ENCODE peak calls at places on chromosomes 1 and 21, in six cellular contexts. X is mammary epithelial cell, R is suprapubic skin, E is AG09309, S is left ventricle myocardium inferior, F is cardiac muscle cell. N is an unnamed sample.

GRCh38 chr1:100606438-100606837 is 68.5 kb downstream of the GPR88 start:
- DNase-seq in X (peak; percentile 51), R (no peak), E (peak; percentile 57), S (peak; percentile 24), F (peak; percentile 69), N (no peak)

GRCh38 chr1:197481101-197481500 is 213.0 kb downstream of the CRB1 start:
- DNase-seq in X (no peak), R (no peak), E (no peak), S (no peak), F (no peak), N (no peak)

GRCh38 chr1:196497824-196498223 is 110.4 kb downstream of the KCNT2 start:
- DNase-seq in X (no peak), R (no peak), E (no peak), S (no peak), F (no peak), N (no peak)

GRCh38 chr21:30340714-30341573 is 3.5 kb upstream of the KRTAP27-1 start:
- DNase-seq in X (peak; percentile 45), R (no peak), E (no peak), S (no peak), F (peak; percentile 65), N (no peak)

GRCh38 chr1:204583909-204584632 is 67.9 kb downstream of the MDM4 start:
- DNase-seq in X (no peak), R (no peak), E (no peak), S (peak; percentile 77), F (no peak), N (no peak)

GRCh38 chr1:240613353-240614142 is 1.6 kb upstream of the GREM2 start:
- DNase-seq in X (no peak), R (no peak), E (no peak), S (no peak), F (no peak), N (no peak)

GRCh38 chr1:84698718-84699117 is 8.5 kb upstream of the SSX2IP start:
- DNase-seq in X (peak; percentile 77), R (no peak), E (peak; percentile 75), S (no peak), F (no peak), N (no peak)

GRCh38 chr1:185670187-185670627 is 64.0 kb upstream of the HMCN1 start:
- DNase-seq in X (peak; percentile 35), R (no peak), E (no peak), S (no peak), F (peak; percentile 65), N (no peak)

GRCh38 chr1:205312866-205313680 is 8.5 kb downstream of the NUAK2 start:
- DNase-seq in X (no peak), R (no peak), E (no peak), S (no peak), F (no peak), N (no peak)

GRCh38 chr1:59502009-59502691 is 205.3 kb downstream of the FGGY start:
- DNase-seq in X (peak; percentile 66), R (no peak), E (no peak), S (no peak), F (no peak), N (no peak)

GRCh38 chr1:59498640-59499039 is 201.7 kb downstream of the FGGY start:
- DNase-seq in X (peak; percentile 33), R (no peak), E (no peak), S (no peak), F (no peak), N (no peak)

GRCh38 chr1:59500970-59501742 is 204.3 kb downstream of the FGGY start:
- DNase-seq in X (no peak), R (no peak), E (no peak), S (no peak), F (no peak), N (no peak)

GRCh38 chr1:59499273-59499955 is 202.5 kb downstream of the FGGY start:
- DNase-seq in X (peak; percentile 79), R (no peak), E (no peak), S (no peak), F (no peak), N (no peak)

DNA sequence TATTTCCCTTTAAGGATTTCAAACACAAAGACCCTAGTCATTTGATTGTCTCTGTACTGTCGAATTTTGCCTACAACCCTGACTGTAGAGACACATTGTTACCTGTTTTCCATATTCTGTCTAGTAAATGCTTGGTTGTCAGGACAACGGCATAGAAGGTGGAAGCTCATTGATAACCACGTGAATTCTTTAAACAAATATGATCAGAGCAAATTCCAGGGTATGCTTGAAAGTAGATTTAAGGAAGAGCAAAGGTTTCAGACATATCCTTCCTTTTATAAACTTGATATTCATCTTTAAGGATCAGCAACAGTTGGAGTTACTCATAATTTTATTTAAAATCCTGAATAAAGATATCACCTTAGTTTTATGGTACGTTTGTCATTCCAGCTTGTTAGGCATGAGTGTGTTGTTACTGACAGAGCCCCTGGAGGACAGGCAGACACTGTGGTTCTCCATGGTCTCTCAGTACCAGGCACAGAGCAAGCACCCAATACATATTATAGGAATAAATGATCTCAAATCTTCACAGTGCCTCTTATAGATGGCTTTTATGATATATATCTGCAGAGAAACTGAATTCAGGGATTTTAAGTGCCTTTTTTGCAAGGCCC is 203.2 kb downstream of the FGGY start:
- DNase-seq in X (no peak), R (no peak), E (no peak), S (no peak), F (no peak), N (no peak)
- TF ChIP-seq CTCF in X (no peak), R (no peak), E (no peak), S (no peak), F (no peak), N (no peak)

GRCh38 chr1:40450491-40451237 is 388 bp downstream of the ZFP69B start:
- DNase-seq in X (peak; percentile 68), R (no peak), E (no peak), S (no peak), F (no peak), N (no peak)

GRCh38 chr1:40451238-40451585 is 936 bp downstream of the ZFP69B start:
- DNase-seq in X (no peak), R (no peak), E (no peak), S (no peak), F (no peak), N (no peak)

GRCh38 chr1:40454873-40455272 is 4.6 kb downstream of the ZFP69B start:
- DNase-seq in X (no peak), R (no peak), E (no peak), S (no peak), F (no peak), N (no peak)

DNA sequence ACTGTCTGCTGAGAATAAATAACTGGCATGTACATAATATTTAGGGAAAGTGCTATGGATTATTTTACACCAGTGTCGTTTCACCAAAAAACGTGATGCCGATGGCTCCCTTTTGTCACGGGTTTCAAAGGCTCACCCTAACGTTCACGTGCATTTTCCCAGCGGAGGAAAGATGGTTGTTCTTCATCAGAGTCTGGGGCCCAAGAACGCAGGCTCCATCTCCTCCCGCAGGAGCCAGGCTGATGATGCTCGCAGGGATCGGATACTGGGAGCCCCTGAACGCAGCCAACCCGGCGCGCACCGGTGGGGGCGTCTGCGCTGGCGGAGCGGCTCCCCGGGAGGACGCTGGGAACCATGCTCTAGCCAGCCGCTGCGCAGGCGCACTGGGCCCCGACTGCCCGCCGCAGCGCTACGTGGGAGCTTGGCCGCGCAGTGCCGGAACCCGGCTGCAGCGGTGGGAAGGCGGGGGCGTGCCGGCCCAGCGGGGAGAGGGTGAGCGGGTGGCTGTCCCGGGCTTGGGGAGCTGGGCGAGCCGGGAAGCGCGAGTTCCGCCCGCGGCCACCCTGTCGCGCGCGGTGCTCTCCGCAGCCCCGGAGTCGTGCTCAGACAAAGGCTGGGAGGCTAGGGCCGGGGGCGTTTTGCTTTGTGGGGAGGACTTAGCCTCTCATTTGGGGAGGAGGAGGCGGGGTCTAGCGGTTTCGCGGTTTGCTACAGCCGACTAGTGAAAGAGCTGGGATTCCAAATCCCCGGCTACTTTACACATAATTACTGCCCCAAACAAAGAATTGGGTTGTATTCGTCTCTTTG is at the start of gene ZFP69B:
- DNase-seq in X (peak; percentile 89), R (peak; percentile 91), E (peak; percentile 54), S (peak; percentile 93), F (peak; percentile 97), N (peak; percentile 95)
- TF ChIP-seq CTCF in X (no peak), R (no peak), E (no peak), S (no peak), F (peak; percentile 5), N (no peak)

GRCh38 chr21:39348040-39348354 is 891 bp downstream of the HMGN1 start:
- DNase-seq in X (no peak), R (no peak), E (no peak), S (no peak), F (no peak), N (no peak)

GRCh38 chr21:39348355-39349210 is at the start of gene HMGN1:
- DNase-seq in X (peak; percentile 88), R (peak; percentile 87), E (no peak), S (peak; percentile 81), F (peak; percentile 93), N (peak; percentile 91)

GRCh38 chr21:39349211-39350093 is 564 bp upstream of the HMGN1 start:
- DNase-seq in X (peak; percentile 97), R (peak; percentile 96), E (peak; percentile 50), S (peak; percentile 96), F (peak; percentile 99), N (peak; percentile 98)

GRCh38 chr21:39350094-39351006 is 1.5 kb upstream of the HMGN1 start:
- DNase-seq in X (no peak), R (no peak), E (no peak), S (no peak), F (no peak), N (no peak)

GRCh38 chr21:39353295-39353694 is 4.4 kb upstream of the HMGN1 start:
- DNase-seq in X (no peak), R (no peak), E (no peak), S (no peak), F (no peak), N (no peak)
- TF ChIP-seq CTCF in X (no peak), R (no peak), E (no peak), S (no peak), F (no peak), N (no peak)

GRCh38 chr1:39295901-39296300 is 91.4 kb downstream of the MACF1 start:
- DNase-seq in X (peak; percentile 74), R (no peak), E (no peak), S (no peak), F (no peak), N (no peak)

GRCh38 chr1:39292401-39292800 is 87.9 kb downstream of the MACF1 start:
- DNase-seq in X (no peak), R (no peak), E (no peak), S (no peak), F (no peak), N (no peak)

GRCh38 chr1:39297534-39297933 is 93.0 kb downstream of the MACF1 start:
- DNase-seq in X (no peak), R (no peak), E (no peak), S (no peak), F (no peak), N (no peak)

GRCh38 chr1:39294531-39294930 is 90.0 kb downstream of the MACF1 start:
- DNase-seq in X (no peak), R (no peak), E (no peak), S (no peak), F (no peak), N (no peak)

DNA sequence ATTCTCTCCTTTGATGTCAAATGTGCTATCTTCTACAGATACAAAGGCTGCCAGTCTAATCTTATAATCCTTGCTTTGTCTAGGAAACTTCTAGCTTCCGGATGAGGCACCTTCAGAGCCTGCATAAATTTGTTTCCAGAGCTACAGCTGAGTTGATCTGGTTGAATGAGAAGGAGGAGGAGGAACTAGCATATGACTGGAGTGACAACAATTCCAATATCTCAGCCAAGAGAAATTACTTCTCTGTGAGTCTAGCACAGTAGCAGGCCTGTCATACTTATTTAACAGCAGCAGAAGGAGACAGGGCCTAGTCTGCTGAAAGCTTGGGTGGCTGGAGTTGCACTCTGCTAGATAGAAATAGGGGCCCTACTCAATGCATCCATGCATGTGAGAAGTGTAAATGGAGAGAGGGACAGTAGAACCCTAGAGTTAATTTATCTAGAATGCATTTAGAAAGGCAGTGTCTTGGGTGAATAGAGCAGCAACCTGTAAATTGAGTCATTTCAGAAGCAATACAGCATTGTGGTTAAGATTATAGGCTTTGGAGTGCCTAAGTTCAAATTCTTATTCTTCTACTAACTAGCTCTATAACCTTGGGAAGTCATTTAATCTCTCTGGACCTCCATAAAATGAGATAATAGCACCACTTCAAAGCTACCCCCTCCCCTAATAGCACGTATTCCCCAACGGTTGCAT is 89.0 kb downstream of the MACF1 start:
- DNase-seq in X (no peak), R (no peak), E (no peak), S (no peak), F (no peak), N (no peak)
- TF ChIP-seq CTCF in X (no peak), R (no peak), E (no peak), S (no peak), F (no peak), N (no peak)

N was measured in mesothelial cell of epicardium.